ENCODE peak calls at places on chromosomes 1 and 21, in seven cellular contexts. I is stimulated activated CD8-positive, alpha-beta memory T cell treated with anti-CD3 and anti-CD28 coated beads, Interleukin-2, amount 100 ng/mL, for 1 hour; E is erythroblast; F is activated CD4-positive, alpha-beta T cell treated with anti-CD3 and anti-CD28 coated beads for 48 hours; K is foreskin fibroblast; J is EL; R is renal cortical epithelial cell. Z is an unnamed sample.

GRCh38 chr1:31155216-31155806 is 84.4 kb downstream of the NKAIN1 start:
- DNase-seq in J (peak), R (no peak), F (peak), I (peak), E (peak), K (peak), Z (peak)

GRCh38 chr1:32684167-32684811 is 18.3 kb downstream of the SYNC start:
- DNase-seq in J (peak), E (no peak), I (no peak), R (no peak), F (no peak), K (peak), Z (no peak)

GRCh38 chr1:195909061-195909460 is 699.2 kb downstream of the KCNT2 start:
- DNase-seq in E (no peak), J (peak), I (no peak), K (peak), R (no peak), F (no peak), Z (no peak)

GRCh38 chr1:212794561-212795014 is 2.9 kb downstream of the TATDN3 start:
- DNase-seq in F (no peak), I (no peak), E (peak), J (no peak), K (no peak), R (no peak), Z (no peak)

GRCh38 chr1:24416666-24417391 is 1.2 kb downstream of the NIPAL3 start:
- DNase-seq in J (peak), R (peak), E (peak), F (peak), I (no peak), K (peak), Z (peak)

GRCh38 chr1:225847610-225848009 is 34.6 kb downstream of the TMEM63A start:
- DNase-seq in F (no peak), R (no peak), K (no peak), I (no peak), E (no peak), J (no peak), Z (peak)

GRCh38 chr1:13469343-13469742 is 44.5 kb downstream of the LRRC38 start:
- DNase-seq in K (no peak), F (no peak), R (no peak), I (no peak), J (no peak), E (no peak), Z (peak)

GRCh38 chr1:160207751-160208150 is 2.6 kb downstream of the PEA15 start:
- DNase-seq in R (no peak), F (no peak), I (no peak), J (no peak), E (no peak), K (no peak), Z (no peak)

GRCh38 chr1:76330993-76331603 is 256.6 kb downstream of the ST6GALNAC3 start:
- DNase-seq in I (no peak), R (peak), E (peak), F (peak), K (peak), J (peak), Z (peak)

GRCh38 chr1:177937931-177938330 is 31.9 kb downstream of the SEC16B start:
- DNase-seq in K (peak), I (no peak), J (peak), F (no peak), R (peak), E (no peak), Z (peak)

GRCh38 chr21:31802331-31802730 is 70.4 kb upstream of the SCAF4 start:
- DNase-seq in F (no peak), I (no peak), E (no peak), K (no peak), J (no peak), R (no peak), Z (no peak)

GRCh38 chr1:154326546-154327465 is 1.5 kb downstream of the ATP8B2 start:
- DNase-seq in R (no peak), J (peak), K (peak), F (no peak), I (no peak), E (peak), Z (no peak)

GRCh38 chr1:5906966-5907365 is 85.3 kb downstream of the NPHP4 start:
- DNase-seq in K (no peak), J (no peak), F (no peak), E (no peak), I (no peak), R (no peak), Z (no peak)

GRCh38 chr1:22143065-22143514 is at the start of gene WNT4:
- DNase-seq in K (peak), I (no peak), R (no peak), F (no peak), J (peak), E (peak), Z (peak)

GRCh38 chr1:64097859-64098258 is 105.6 kb upstream of the UBE2U start:
- DNase-seq in F (no peak), E (no peak), I (no peak), R (no peak), K (no peak), J (no peak), Z (no peak)

GRCh38 chr21:39088831-39089380 is 94.3 kb downstream of the PSMG1 start:
- DNase-seq in R (peak), F (peak), I (no peak), K (peak), E (no peak), J (peak), Z (peak)

GRCh38 chr1:50929376-50929958 is 30.6 kb downstream of the FAF1 start:
- DNase-seq in I (no peak), K (peak), E (peak), F (no peak), J (peak), R (peak), Z (peak)

GRCh38 chr1:65264197-65264929 is 45.0 kb upstream of the DNAJC6 start:
- DNase-seq in I (no peak), J (peak), E (peak), F (peak), K (peak), R (peak), Z (peak)

GRCh38 chr1:48776400-48777218 is at the start of gene BEND5:
- DNase-seq in E (no peak), I (peak), R (no peak), K (no peak), J (no peak), F (peak), Z (peak)

GRCh38 chr1:222991908-222992307 is 151.1 kb downstream of the TLR5 start:
- DNase-seq in J (no peak), K (no peak), I (no peak), R (no peak), F (no peak), E (no peak), Z (no peak)

GRCh38 chr21:45330851-45331261 is 43.2 kb upstream of the POFUT2 start:
- DNase-seq in R (no peak), K (no peak), F (no peak), E (no peak), I (no peak), J (no peak), Z (no peak)

GRCh38 chr1:207811920-207812720 is 60.3 kb downstream of the CD46 start:
- DNase-seq in E (peak), I (no peak), F (no peak), R (peak), J (peak), K (no peak), Z (peak)

Z was measured in kidney tubule cell.